ENCODE peak calls at places on chromosomes 5 and 9, in seven cellular contexts. W is HFFc6, B is BE2C, H is GM10248, A is PC-9, O is A549, I is stomach. E is an unnamed sample.

GRCh38 chr5:113345261-113345940 is 89.4 kb downstream of the TSSK1B start:
- DNase-seq in W (peak), B (no peak), H (no peak), A (peak), O (no peak), I (no peak), E (no peak)

GRCh38 chr5:93967923-93968322 is 226.5 kb upstream of the POU5F2 start:
- DNase-seq in W (no peak), B (no peak), H (no peak), A (no peak), O (no peak), I (no peak), E (no peak)

GRCh38 chr5:119343766-119344165 is 12.1 kb upstream of the TNFAIP8 start:
- DNase-seq in W (no peak), B (no peak), H (no peak), A (no peak), O (no peak), I (no peak), E (no peak)

GRCh38 chr9:70411141-70411929 is 3.1 kb downstream of the KLF9 start:
- DNase-seq in W (peak), B (peak), H (no peak), A (peak), O (no peak), I (peak), E (no peak)

GRCh38 chr5:27275353-27275752 is 237.0 kb upstream of the CDH9 start:
- DNase-seq in W (no peak), B (no peak), H (no peak), A (no peak), O (no peak), I (no peak), E (no peak)

GRCh38 chr5:10735569-10736255 is 25.3 kb downstream of the DAP start:
- DNase-seq in W (no peak), B (no peak), H (peak), A (no peak), O (no peak), I (no peak), E (no peak)

GRCh38 chr5:176737746-176738699 is 72.3 kb upstream of the UNC5A start:
- DNase-seq in W (no peak), B (peak), H (no peak), A (no peak), O (no peak), I (peak), E (no peak)

GRCh38 chr9:121568541-121569265 is 69.1 kb upstream of the GGTA1 start:
- DNase-seq in W (no peak), B (peak), H (no peak), A (no peak), O (no peak), I (no peak), E (no peak)

GRCh38 chr9:125994066-125994943 is 247.1 kb downstream of the PBX3 start:
- DNase-seq in W (no peak), B (no peak), H (no peak), A (no peak), O (no peak), I (no peak), E (no peak)

GRCh38 chr5:169781452-169782345 is 144.6 kb downstream of the DOCK2 start:
- DNase-seq in W (no peak), B (no peak), H (no peak), A (no peak), O (no peak), I (no peak), E (no peak)

GRCh38 chr9:33416996-33417395 is 14.6 kb upstream of the AQP7 start:
- DNase-seq in W (no peak), B (no peak), H (no peak), A (no peak), O (no peak), I (no peak), E (no peak)

GRCh38 chr5:142845402-142845901 is 75.3 kb downstream of the ARHGAP26 start:
- DNase-seq in W (no peak), B (peak), H (no peak), A (no peak), O (no peak), I (no peak), E (no peak)

GRCh38 chr9:96080364-96080763 is 204.9 kb downstream of the ERCC6L2 start:
- DNase-seq in W (no peak), B (no peak), H (no peak), A (peak), O (peak), I (peak), E (no peak)

GRCh38 chr5:139385061-139385889 is 2.2 kb upstream of the SLC23A1 start:
- DNase-seq in W (no peak), B (no peak), H (no peak), A (peak), O (no peak), I (peak), E (no peak)

GRCh38 chr5:56881571-56881970 is 27.8 kb upstream of the SETD9 start:
- DNase-seq in W (no peak), B (no peak), H (no peak), A (no peak), O (no peak), I (no peak), E (no peak)

GRCh38 chr5:107966216-107966615 is 295.5 kb upstream of the EFNA5 start:
- DNase-seq in W (no peak), B (peak), H (no peak), A (no peak), O (no peak), I (no peak), E (no peak)

GRCh38 chr9:87713278-87713989 is 12.5 kb upstream of the CTSL start:
- DNase-seq in W (peak), B (no peak), H (no peak), A (peak), O (peak), I (peak), E (no peak)

GRCh38 chr5:170151105-170151831 is 45.6 kb downstream of the FOXI1 start:
- DNase-seq in W (peak), B (no peak), H (peak), A (peak), O (peak), I (no peak), E (no peak)

GRCh38 chr5:42301349-42301748 is 121.9 kb upstream of the GHR start:
- DNase-seq in W (no peak), B (no peak), H (no peak), A (no peak), O (no peak), I (no peak), E (no peak)

GRCh38 chr5:36442796-36443195 is 141.1 kb upstream of the RANBP3L start:
- DNase-seq in W (peak), B (no peak), H (no peak), A (no peak), O (no peak), I (peak), E (no peak)

GRCh38 chr9:34647084-34647403 is 569 bp downstream of the GALT start:
- DNase-seq in W (no peak), B (no peak), H (no peak), A (no peak), O (no peak), I (no peak), E (no peak)

GRCh38 chr9:16031486-16031885 is 478.6 kb downstream of the CCDC171 start:
- DNase-seq in W (no peak), B (no peak), H (no peak), A (no peak), O (no peak), I (no peak), E (no peak)

GRCh38 chr5:302951-303350 is 18.6 kb upstream of the AHRR start:
- DNase-seq in W (no peak), B (no peak), H (no peak), A (no peak), O (no peak), I (no peak), E (no peak)

GRCh38 chr5:127203818-127204217 is 86.8 kb upstream of the MEGF10 start:
- DNase-seq in W (peak), B (no peak), H (no peak), A (no peak), O (no peak), I (no peak), E (no peak)

GRCh38 chr9:28024616-28025147 is 451.4 kb upstream of the C9orf72 start:
- DNase-seq in W (no peak), B (no peak), H (no peak), A (no peak), O (no peak), I (no peak), E (no peak)

GRCh38 chr5:45060686-45061085 is 251.9 kb downstream of the MRPS30 start:
- DNase-seq in W (no peak), B (no peak), H (no peak), A (no peak), O (no peak), I (no peak), E (no peak)

GRCh38 chr5:157607371-157608161 is 32.0 kb upstream of the ADAM19 start:
- DNase-seq in W (peak), B (no peak), H (no peak), A (peak), O (peak), I (no peak), E (no peak)

GRCh38 chr5:142259758-142260157 is 65.1 kb downstream of the SPRY4 start:
- DNase-seq in W (no peak), B (no peak), H (no peak), A (no peak), O (no peak), I (no peak), E (no peak)

GRCh38 chr5:141747152-141747640 is 65.2 kb upstream of the ARAP3 start:
- DNase-seq in W (peak), B (peak), H (no peak), A (peak), O (no peak), I (peak), E (peak)

GRCh38 chr9:69621735-69622460 is 50.3 kb downstream of the APBA1 start:
- DNase-seq in W (no peak), B (no peak), H (no peak), A (no peak), O (no peak), I (no peak), E (no peak)

GRCh38 chr9:111979561-111979960 is 82.9 kb downstream of the UGCG start:
- DNase-seq in W (no peak), B (no peak), H (no peak), A (no peak), O (no peak), I (no peak), E (no peak)

GRCh38 chr5:147479431-147479830 is 30.4 kb downstream of the DPYSL3 start:
- DNase-seq in W (no peak), B (peak), H (no peak), A (no peak), O (no peak), I (no peak), E (no peak)

GRCh38 chr9:76456202-76456926 is 2.6 kb upstream of the GCNT1 start:
- DNase-seq in W (no peak), B (no peak), H (peak), A (peak), O (peak), I (peak), E (no peak)

GRCh38 chr9:76464706-76465105 is 5.7 kb downstream of the GCNT1 start:
- DNase-seq in W (no peak), B (no peak), H (no peak), A (no peak), O (no peak), I (no peak), E (no peak)

GRCh38 chr9:76463211-76463610 is 4.2 kb downstream of the GCNT1 start:
- DNase-seq in W (no peak), B (no peak), H (peak), A (no peak), O (no peak), I (no peak), E (no peak)

GRCh38 chr9:76458903-76459690 is at the start of gene GCNT1:
- DNase-seq in W (peak), B (peak), H (peak), A (peak), O (peak), I (peak), E (peak)

GRCh38 chr9:76459691-76460635 is 981 bp downstream of the GCNT1 start:
- DNase-seq in W (peak), B (peak), H (no peak), A (peak), O (peak), I (peak), E (peak)
- TF ChIP-seq CTCF in W (peak), B (peak), H (no peak), A (peak), O (no peak), I (peak), E (peak)

DNA sequence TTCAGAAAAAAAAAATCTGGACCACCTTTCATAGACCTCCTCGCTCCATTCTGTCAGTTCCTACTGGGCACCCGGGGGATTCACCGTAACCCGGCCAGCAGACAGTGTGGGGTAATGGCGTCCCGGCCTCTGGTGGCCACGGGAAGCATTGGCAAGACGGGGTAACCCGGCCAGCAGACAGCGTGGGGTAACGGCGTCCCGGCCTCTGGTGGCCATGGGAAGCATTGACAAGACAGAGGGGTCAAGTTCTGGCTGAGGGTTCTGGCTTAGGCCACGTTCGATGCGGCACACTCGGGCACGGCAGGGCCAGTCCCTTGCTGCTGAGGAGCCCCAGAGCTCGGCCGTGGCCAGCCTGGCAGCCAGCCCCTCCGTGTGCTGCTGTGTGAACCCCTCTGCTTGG is 116.2 kb upstream of the RAPGEF1 start:
- DNase-seq in W (no peak), B (no peak), H (no peak), A (no peak), O (peak), I (no peak), E (no peak)
- TF ChIP-seq CTCF in W (peak), B (peak), H (no peak), A (no peak), O (peak), I (no peak), E (peak)

GRCh38 chr5:91441082-91441481 is 58.0 kb upstream of the ARRDC3 start:
- DNase-seq in W (no peak), B (no peak), H (no peak), A (no peak), O (no peak), I (no peak), E (no peak)

GRCh38 chr5:91436241-91436640 is 53.1 kb upstream of the ARRDC3 start:
- DNase-seq in W (no peak), B (no peak), H (no peak), A (no peak), O (no peak), I (no peak), E (no peak)

GRCh38 chr5:91443028-91443427 is 59.9 kb upstream of the ARRDC3 start:
- DNase-seq in W (peak), B (no peak), H (no peak), A (no peak), O (no peak), I (no peak), E (no peak)

GRCh38 chr5:91434348-91434747 is 51.2 kb upstream of the ARRDC3 start:
- DNase-seq in W (no peak), B (no peak), H (no peak), A (no peak), O (no peak), I (no peak), E (no peak)

DNA sequence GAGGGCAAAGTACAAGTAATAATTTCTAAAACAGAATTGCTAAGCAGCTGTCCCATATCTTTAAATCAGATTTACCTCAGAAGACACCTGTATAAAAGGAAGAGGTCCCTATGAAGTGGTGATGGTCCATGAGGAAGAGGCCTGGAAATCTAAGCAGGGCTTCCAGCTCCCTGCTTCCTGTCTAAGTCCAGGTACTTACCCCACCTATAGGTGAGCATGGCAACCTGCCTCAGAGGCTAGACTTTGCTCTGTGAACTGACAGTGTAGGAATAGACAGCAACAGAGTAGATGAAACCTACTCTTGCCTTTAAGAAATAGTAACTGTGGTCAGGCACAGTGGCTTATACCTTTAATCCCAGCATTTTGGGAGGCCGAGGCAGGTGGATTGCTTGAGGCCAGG is 55.8 kb upstream of the ARRDC3 start:
- DNase-seq in W (no peak), B (no peak), H (no peak), A (no peak), O (no peak), I (peak), E (no peak)
- TF ChIP-seq CTCF in W (no peak), B (no peak), H (no peak), A (no peak), O (no peak), I (no peak), E (no peak)

DNA sequence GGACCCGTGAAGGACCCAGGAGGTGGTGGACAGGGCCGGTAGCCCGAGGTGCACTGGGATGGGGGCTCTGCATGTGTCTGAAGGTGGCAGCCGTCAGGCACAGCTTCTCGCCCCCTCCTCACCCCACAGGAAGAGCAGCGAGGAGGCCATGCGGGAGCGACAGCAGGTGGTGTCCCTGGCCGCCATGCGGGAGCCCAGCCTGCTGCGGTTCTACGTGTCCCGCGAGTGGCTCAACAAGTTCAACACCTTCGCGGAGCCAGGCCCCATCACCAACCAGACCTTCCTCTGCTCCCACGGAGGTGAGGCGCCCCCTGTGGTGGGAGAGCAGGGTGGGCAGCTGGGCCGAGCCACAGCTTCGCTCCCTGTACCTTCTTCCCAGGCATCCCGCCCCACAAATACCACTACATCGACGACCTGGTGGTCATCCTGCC is 39.9 kb downstream of the USP20 start:
- DNase-seq in W (no peak), B (no peak), H (no peak), A (no peak), O (no peak), I (no peak), E (peak)
- TF ChIP-seq CTCF in W (peak), B (peak), H (no peak), A (no peak), O (no peak), I (no peak), E (peak)

GRCh38 chr5:181088289-181088688 is 42.7 kb downstream of the OR2V1 start:
- DNase-seq in W (no peak), B (no peak), H (no peak), A (no peak), O (peak), I (no peak), E (no peak)
- TF ChIP-seq CTCF in W (peak), B (peak), H (peak), A (peak), O (peak), I (no peak), E (peak)

GRCh38 chr5:17951392-17952169 is 317.3 kb downstream of the TAF11L14 start:
- DNase-seq in W (no peak), B (peak), H (no peak), A (peak), O (peak), I (no peak), E (peak)
- TF ChIP-seq CTCF in W (no peak), B (peak), H (no peak), A (peak), O (peak), I (no peak), E (no peak)